ENCODE peak calls at places on chromosomes 1 and 21, in six cellular contexts. J is RWPE1, O is midbrain, D is AG04449, I is H7, C is activated gamma-delta T cell treated with Interleukin-2 at 50 U/mL for 16 hours. E is an unnamed sample.

GRCh38 chr1:15720861-15721260 is 15.2 kb upstream of the SLC25A34 start:
- DNase-seq in J (no peak), O (no peak), D (no peak), I (no peak), C (no peak), E (no peak)

GRCh38 chr1:187691439-187691838 is 862.7 kb downstream of the PLA2G4A start:
- DNase-seq in J (peak), O (no peak), D (peak), I (no peak), C (no peak), E (peak)

GRCh38 chr1:84143796-84144565 is at the start of gene PRKACB:
- DNase-seq in J (peak), O (peak), D (no peak), I (no peak), C (peak), E (no peak)

GRCh38 chr1:98653186-98653585 is 8.3 kb upstream of the SNX7 start:
- DNase-seq in J (peak), O (no peak), D (no peak), I (no peak), C (no peak), E (no peak)

GRCh38 chr1:116067564-116067887 is 43.7 kb upstream of the MAB21L3 start:
- DNase-seq in J (no peak), O (no peak), D (peak), I (no peak), C (no peak), E (peak)

GRCh38 chr1:226349801-226350503 is 41.0 kb upstream of the LIN9 start:
- DNase-seq in J (no peak), O (no peak), D (no peak), I (no peak), C (no peak), E (no peak)

GRCh38 chr1:27006683-27007082 is 6.0 kb downstream of the TENT5B start:
- DNase-seq in J (no peak), O (no peak), D (no peak), I (peak), C (no peak), E (no peak)

GRCh38 chr1:61463220-61463619 is 261.7 kb downstream of the TM2D1 start:
- DNase-seq in J (no peak), O (no peak), D (no peak), I (no peak), C (no peak), E (no peak)

GRCh38 chr1:91122106-91122717 is 100.4 kb upstream of the ZNF644 start:
- DNase-seq in J (no peak), O (no peak), D (no peak), I (no peak), C (no peak), E (no peak)

GRCh38 chr1:188514917-188515316 is 1686.2 kb downstream of the PLA2G4A start:
- DNase-seq in J (no peak), O (no peak), D (no peak), I (no peak), C (no peak), E (no peak)

GRCh38 chr1:87203890-87204289 is 124.8 kb upstream of the LMO4 start:
- DNase-seq in J (no peak), O (no peak), D (no peak), I (no peak), C (no peak), E (peak)

GRCh38 chr21:44929242-44929798 is 8.6 kb upstream of the ITGB2 start:
- DNase-seq in J (no peak), O (no peak), D (no peak), I (no peak), C (no peak), E (no peak)